ENCODE peak calls at places on chromosomes 2 and 18, in five cellular contexts. U, D, V, E and Y are unnamed samples. For H3K36me3, the result is how much of the 10 kb centered on the place peaks cover.

GRCh38 chr2:233367606-233368005 is 13.3 kb downstream of the DGKD start:
- DNase-seq in U (no peak), D (no peak), V (no peak), E (no peak), Y (no peak)

GRCh38 chr2:208426414-208426813 is 19.8 kb downstream of the PTH2R start:
- DNase-seq in U (no peak), D (no peak), V (no peak), E (no peak), Y (no peak)

GRCh38 chr2:159902722-159903121 is 104.7 kb upstream of the CD302 start:
- DNase-seq in U (no peak), D (no peak), V (no peak), E (no peak), Y (no peak)

GRCh38 chr18:77105021-77105420 is 27.6 kb downstream of the MBP start:
- DNase-seq in U (no peak), D (no peak), V (no peak), E (no peak), Y (no peak)

GRCh38 chr2:216777637-216778273 is 82.1 kb downstream of the TNP1 start:
- DNase-seq in U (no peak), D (peak), V (peak), E (peak), Y (peak)

GRCh38 chr2:229575569-229576315 is 138.6 kb downstream of the DNER start:
- DNase-seq in U (peak), D (no peak), V (no peak), E (no peak), Y (no peak)

GRCh38 chr18:39647627-39648502 is 2082.3 kb upstream of the CELF4 start:
- DNase-seq in U (peak), D (peak), V (peak), E (no peak), Y (no peak)

GRCh38 chr18:49898421-49898820 is 85.1 kb upstream of the ACAA2 start:
- DNase-seq in U (peak), D (peak), V (peak), E (peak), Y (peak)

GRCh38 chr18:55839350-55839749 is 251.4 kb upstream of the TCF4 start:
- DNase-seq in U (peak), D (peak), V (no peak), E (no peak), Y (no peak)

GRCh38 chr2:240348522-240348921 is 86.9 kb upstream of the GPC1 start:
- DNase-seq in U (no peak), D (peak), V (no peak), E (no peak), Y (no peak)

GRCh38 chr2:99822487-99823218 is 319.7 kb downstream of the AFF3 start:
- DNase-seq in U (peak), D (no peak), V (no peak), E (peak), Y (peak)

GRCh38 chr2:62077239-62077638 is 118.7 kb upstream of the B3GNT2 start:
- DNase-seq in U (peak), D (no peak), V (no peak), E (no peak), Y (no peak)

GRCh38 chr2:12716250-12717190 is at the start of gene TRIB2:
- DNase-seq in U (peak), D (peak), V (peak), E (no peak), Y (peak)

GRCh38 chr18:75438891-75439290 is 11.4 kb upstream of the SMIM21 start:
- DNase-seq in U (peak), D (peak), V (no peak), E (no peak), Y (no peak)

GRCh38 chr2:135817946-135818345 is 19.0 kb downstream of the LCT start:
- DNase-seq in U (peak), D (peak), V (no peak), E (no peak), Y (no peak)

GRCh38 chr2:205633994-205634393 is 48.3 kb upstream of the NRP2 start:
- DNase-seq in U (no peak), D (peak), V (no peak), E (no peak), Y (no peak)

GRCh38 chr2:15943378-15943851 is 3.1 kb downstream of the MYCN start:
- DNase-seq in U (no peak), D (no peak), V (no peak), E (no peak), Y (peak)

GRCh38 chr18:43648002-43648401 is 370.7 kb upstream of the SYT4 start:
- DNase-seq in U (no peak), D (peak), V (no peak), E (no peak), Y (no peak)

GRCh38 chr2:20062615-20063545 is 11.5 kb upstream of the LAPTM4A start:
- DNase-seq in U (peak), D (peak), V (no peak), E (no peak), Y (no peak)

GRCh38 chr2:205706769-205707375 is 24.6 kb downstream of the NRP2 start:
- DNase-seq in U (peak), D (peak), V (no peak), E (no peak), Y (peak)

GRCh38 chr2:207792244-207792785 is 22.6 kb upstream of the FZD5 start:
- DNase-seq in U (peak), D (peak), V (peak), E (no peak), Y (peak)

GRCh38 chr18:31041346-31042067 is 1.0 kb downstream of the DSC3 start:
- DNase-seq in U (no peak), D (no peak), V (no peak), E (peak), Y (peak)

GRCh38 chr2:82636411-82637020 is 1822.6 kb downstream of the SUCLG1 start:
- DNase-seq in U (no peak), D (no peak), V (no peak), E (no peak), Y (no peak)

GRCh38 chr2:105403785-105404698 is 5.2 kb upstream of the FHL2 start:
- DNase-seq in U (peak), D (peak), V (peak), E (no peak), Y (peak)

GRCh38 chr2:96325884-96326255 is 753 bp downstream of the ITPRIPL1 start:
- DNase-seq in U (no peak), D (no peak), V (no peak), E (no peak), Y (no peak)

GRCh38 chr2:234528410-234529150 is 31.7 kb upstream of the ARL4C start:
- DNase-seq in U (no peak), D (no peak), V (no peak), E (no peak), Y (no peak)

GRCh38 chr18:59340312-59340711 is 18.8 kb downstream of the LMAN1 start:
- DNase-seq in U (no peak), D (no peak), V (no peak), E (no peak), Y (no peak)

GRCh38 chr2:85389139-85389538 is 21.0 kb downstream of the CAPG start:
- DNase-seq in U (no peak), D (no peak), V (no peak), E (no peak), Y (no peak)
- H3K36me3 ChIP-seq in U (under half), D (under half), V (under half), E (under half), Y (under half)

DNA sequence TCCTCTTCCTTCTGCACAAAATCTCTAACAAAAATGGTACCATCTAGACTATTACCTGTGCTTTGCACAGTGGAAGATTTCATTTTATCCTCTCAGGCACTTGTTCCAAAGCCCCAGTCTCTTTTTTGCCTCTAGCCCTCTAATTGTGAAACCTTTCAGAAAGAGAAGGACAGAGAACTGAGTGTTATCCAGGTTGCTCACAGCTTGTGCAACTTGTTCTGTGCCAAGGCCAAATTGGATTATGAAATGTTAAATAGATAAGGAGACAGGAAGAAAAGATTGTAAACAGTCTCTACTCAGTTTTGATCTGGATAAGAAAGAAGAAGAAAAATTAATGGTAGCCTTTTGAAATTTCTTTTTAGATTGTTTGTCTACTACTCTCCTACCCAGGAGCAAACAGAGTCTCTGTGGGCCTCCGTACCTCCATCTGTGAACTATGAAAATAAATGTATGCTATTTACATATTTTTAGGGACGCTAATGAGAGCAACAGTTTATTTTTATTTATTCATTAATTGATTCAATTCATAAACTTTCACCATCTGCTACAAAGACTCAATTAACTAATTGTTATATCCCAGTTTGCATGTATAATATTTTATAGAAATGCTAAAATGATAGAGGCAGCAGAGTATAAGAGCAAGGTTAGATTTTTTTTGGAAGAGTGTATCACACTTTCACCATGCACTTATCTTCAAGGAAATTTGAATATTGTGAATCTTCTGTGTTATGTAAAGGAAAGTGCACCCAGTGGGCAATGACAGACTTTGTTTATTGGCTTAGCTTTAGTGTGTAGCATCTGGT is 339.0 kb upstream of the ETAA1 start:
- DNase-seq in U (no peak), D (peak), V (no peak), E (no peak), Y (no peak)
- H3K9ac ChIP-seq in U (no peak), D (no peak), V (no peak), E (no peak), Y (no peak)

DNA sequence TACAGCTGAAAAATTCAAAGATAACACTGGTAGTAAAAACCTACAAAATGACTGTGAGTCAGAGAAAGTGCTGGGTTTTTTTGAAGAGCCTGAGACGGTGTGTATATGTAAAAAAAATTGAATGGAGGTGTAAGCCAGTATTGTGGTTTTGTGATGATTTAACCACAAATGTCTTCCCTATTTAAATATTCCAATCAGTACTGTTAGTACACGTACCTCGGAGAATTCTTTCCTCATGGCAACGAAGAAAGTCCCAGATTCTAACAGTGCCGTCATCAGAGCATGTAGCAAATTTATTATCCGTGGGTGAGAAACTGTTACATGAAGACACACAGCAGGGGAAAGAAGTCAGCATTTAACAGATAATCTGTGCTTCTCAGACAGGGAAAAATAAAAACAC is 48.1 kb downstream of the WDR33 start:
- DNase-seq in U (peak), D (peak), V (no peak), E (no peak), Y (no peak)
- H3K36me3 ChIP-seq in U (under half), D (under half), V (under half), E (half or more), Y (half or more)

DNA sequence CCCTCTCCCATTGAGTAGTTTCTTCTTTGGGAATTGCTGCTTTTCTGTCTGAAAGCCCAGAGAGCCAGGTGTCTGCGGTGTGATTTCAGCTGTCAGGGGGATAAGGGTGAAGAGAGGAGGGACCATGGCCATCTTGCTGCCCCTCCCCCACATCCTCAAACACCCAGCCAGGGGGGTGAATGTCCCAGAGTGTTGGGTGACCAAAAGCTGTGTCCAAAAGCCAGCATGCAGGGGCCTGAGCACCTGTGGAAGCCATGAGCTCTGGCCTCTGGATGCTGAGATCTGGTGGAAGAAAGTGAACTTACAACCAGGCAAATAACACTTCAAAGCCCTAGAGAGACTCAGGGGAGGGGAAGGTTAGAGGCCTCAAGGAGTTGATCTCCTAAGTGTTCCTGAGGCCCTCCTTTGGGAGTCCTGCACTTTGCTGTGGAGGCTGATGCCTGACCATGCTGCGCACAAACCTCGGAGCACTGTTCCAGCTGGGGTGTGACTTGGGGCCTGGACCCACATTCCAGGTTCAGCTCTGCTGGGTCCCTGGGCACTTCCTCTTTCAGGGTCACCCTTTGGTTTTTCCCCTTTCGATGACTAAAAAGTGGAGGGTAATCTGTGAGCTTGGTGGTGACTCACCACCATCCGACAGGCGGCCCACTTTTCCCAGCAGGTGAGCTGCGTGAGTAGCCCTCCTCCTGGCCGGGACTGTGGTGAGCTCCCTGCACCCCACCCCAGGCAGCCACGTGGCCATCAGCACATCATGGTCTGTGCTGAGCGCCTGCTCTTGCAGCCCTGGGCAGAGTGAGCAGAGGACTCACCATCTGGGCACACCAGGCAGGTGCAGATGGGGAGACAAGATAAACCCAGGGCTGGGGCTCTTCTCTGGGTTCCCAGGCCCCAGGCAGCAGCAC is 66.8 kb upstream of the FOSL2 start:
- DNase-seq in U (peak), D (no peak), V (peak), E (no peak), Y (peak)
- H3K9ac ChIP-seq in U (no peak), D (no peak), V (peak), E (no peak), Y (no peak)

GRCh38 chr2:36520431-36520830 is 77.5 kb downstream of the FEZ2 start:
- DNase-seq in U (no peak), D (no peak), V (no peak), E (no peak), Y (no peak)

GRCh38 chr2:36513661-36514060 is 84.3 kb downstream of the FEZ2 start:
- DNase-seq in U (no peak), D (no peak), V (no peak), E (no peak), Y (no peak)

GRCh38 chr2:36515538-36515937 is 82.4 kb downstream of the FEZ2 start:
- DNase-seq in U (no peak), D (no peak), V (no peak), E (no peak), Y (no peak)

GRCh38 chr2:36512705-36513104 is 85.3 kb downstream of the FEZ2 start:
- DNase-seq in U (no peak), D (no peak), V (no peak), E (no peak), Y (no peak)

DNA sequence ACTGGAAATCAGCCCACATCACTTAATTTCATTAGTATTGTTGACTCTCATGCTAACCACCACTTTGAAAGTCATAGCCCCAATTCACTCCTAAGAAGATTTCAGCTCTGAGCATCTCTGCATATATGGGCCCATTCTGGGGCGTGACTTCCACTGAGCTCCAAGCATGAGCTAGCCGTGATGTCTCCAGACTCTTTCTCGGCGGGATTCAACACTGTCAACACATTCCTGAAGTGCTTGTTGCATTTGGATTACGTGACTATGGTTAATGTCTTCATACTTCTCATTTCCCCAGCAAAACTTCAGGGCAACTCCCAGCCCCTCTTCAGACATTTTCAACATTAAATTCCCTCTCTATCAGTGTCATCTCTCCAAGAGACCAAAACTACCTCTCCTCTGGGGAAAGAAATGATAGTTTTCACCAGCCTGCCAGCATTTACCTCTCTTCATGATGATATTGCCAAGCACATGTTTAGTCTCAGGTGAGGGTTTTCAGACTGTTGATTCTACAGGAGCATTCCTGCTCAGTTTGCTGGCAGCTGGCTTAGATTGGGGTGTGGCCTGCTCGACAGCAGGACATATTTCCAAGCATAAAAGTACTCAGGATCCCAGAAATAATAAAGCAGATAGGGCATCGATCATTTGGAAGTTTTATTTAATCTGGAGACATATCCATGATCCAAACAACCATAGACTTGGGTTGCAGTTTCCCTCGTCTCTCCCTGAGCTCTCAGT is 81.7 kb downstream of the FEZ2 start:
- DNase-seq in U (peak), D (peak), V (no peak), E (no peak), Y (no peak)
- H3K36me3 ChIP-seq in U (half or more), D (half or more), V (under half), E (half or more), Y (half or more)

DNA sequence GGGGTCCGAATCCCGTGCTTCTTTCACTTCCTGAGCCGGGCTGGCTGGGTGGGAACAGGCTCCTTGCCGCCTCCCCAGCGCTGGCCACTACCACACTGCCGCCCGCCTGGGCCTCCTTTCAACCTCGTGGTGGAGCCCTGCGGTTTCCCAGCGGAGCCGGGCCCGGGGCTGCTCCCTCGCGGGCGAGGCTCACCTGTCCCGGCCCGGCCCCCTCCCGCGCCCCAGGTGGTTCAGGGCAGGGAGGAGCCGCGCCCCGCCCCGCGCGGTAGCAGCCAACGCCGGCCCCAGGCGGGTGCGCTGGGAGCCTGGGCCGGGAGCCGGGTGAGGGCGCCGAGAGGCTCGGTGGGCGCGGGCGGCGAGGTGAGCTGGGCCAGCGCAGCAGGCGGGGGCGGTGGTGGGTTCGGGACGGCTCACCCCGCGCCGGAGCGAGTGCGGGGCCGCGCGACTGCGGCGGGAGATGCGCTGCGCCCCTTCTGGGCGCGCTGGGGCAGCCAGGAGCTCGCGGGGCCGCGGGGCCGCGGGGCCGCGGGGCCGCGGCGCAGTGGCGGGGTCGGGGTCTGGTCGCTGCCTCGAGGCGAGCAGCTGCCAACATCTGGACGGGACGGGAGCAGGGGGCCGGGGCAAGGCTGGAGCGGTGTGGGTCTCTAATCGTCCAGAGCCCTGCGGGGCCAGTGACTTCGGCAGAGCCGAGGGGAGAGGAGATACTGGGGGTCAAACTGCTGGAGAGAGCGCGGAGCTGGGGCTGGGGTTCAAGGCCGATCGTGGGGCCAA is at the start of gene LYPD6B:
- DNase-seq in U (no peak), D (peak), V (no peak), E (no peak), Y (peak)
- H3K9ac ChIP-seq in U (peak), D (peak), V (peak), E (peak), Y (no peak)